ENCODE peak calls at places on chromosomes 3 and 15, in seven cellular contexts. Z, B, M, F, L, H and N are unnamed samples. For H3K4me1, the result is how much of the 10 kb centered on the place peaks cover.

GRCh38 chr15:91040851-91041250 is 18.5 kb upstream of the VPS33B start:
- DNase-seq in F (no peak), L (no peak), H (no peak), M (no peak), Z (no peak), B (no peak), N (no peak)

GRCh38 chr3:120139140-120139539 is 44.9 kb upstream of the GSK3B start:
- DNase-seq in M (no peak), H (no peak), Z (no peak), F (no peak), L (no peak), B (no peak), N (no peak)

GRCh38 chr3:151770941-151771340 is 37.2 kb downstream of the AADACL2 start:
- DNase-seq in L (peak), H (peak), Z (peak), M (peak), B (no peak), F (peak), N (no peak)

GRCh38 chr3:160003520-160004128 is 15.0 kb downstream of the IL12A start:
- DNase-seq in H (peak), F (no peak), L (peak), B (peak), Z (peak), M (no peak), N (peak)

GRCh38 chr15:25930931-25931330 is 67.8 kb upstream of the ATP10A start:
- DNase-seq in M (no peak), H (no peak), Z (no peak), F (no peak), B (no peak), L (no peak), N (no peak)

GRCh38 chr15:81480645-81481053 is 106.6 kb upstream of the TMC3 start:
- DNase-seq in Z (peak), B (peak), M (no peak), F (peak), H (no peak), L (no peak), N (peak)

GRCh38 chr15:78055923-78056713 is 21.4 kb downstream of the TBC1D2B start:
- DNase-seq in F (no peak), M (no peak), B (no peak), H (peak), L (no peak), Z (peak), N (no peak)

GRCh38 chr3:28667646-28668376 is 319.2 kb upstream of the AZI2 start:
- DNase-seq in F (peak), L (peak), B (peak), Z (peak), M (peak), H (peak), N (peak)

GRCh38 chr3:56219894-56220805 is 248.1 kb downstream of the ERC2 start:
- DNase-seq in M (no peak), F (no peak), H (no peak), B (no peak), L (no peak), Z (no peak), N (no peak)

GRCh38 chr3:115834068-115834467 is 210.8 kb downstream of the GAP43 start:
- DNase-seq in M (no peak), L (no peak), H (no peak), B (peak), F (no peak), Z (no peak), N (peak)

GRCh38 chr15:96497951-96498350 is 167.5 kb downstream of the NR2F2 start:
- DNase-seq in M (no peak), H (no peak), B (no peak), Z (no peak), L (no peak), F (no peak), N (no peak)

GRCh38 chr15:52392008-52392687 is 96.5 kb upstream of the MYO5C start:
- DNase-seq in L (no peak), Z (no peak), M (no peak), H (no peak), B (peak), F (no peak), N (peak)

GRCh38 chr3:72150634-72151412 is 365.9 kb upstream of the PROK2 start:
- DNase-seq in M (no peak), H (peak), F (no peak), B (no peak), L (no peak), Z (peak), N (no peak)

GRCh38 chr15:76945494-76945893 is 13.9 kb downstream of the RCN2 start:
- DNase-seq in Z (no peak), H (no peak), F (no peak), L (no peak), B (peak), M (no peak), N (no peak)

GRCh38 chr3:151085889-151086483 is 522 bp downstream of the MED12L start:
- DNase-seq in F (no peak), B (no peak), H (peak), Z (peak), L (peak), M (peak), N (no peak)

GRCh38 chr3:44058022-44058867 is 183.4 kb upstream of the TOPAZ1 start:
- DNase-seq in B (peak), F (no peak), Z (no peak), M (no peak), H (no peak), L (no peak), N (peak)

GRCh38 chr3:52245322-52246263 is at the start of gene PPM1M:
- DNase-seq in M (peak), F (peak), Z (peak), H (peak), B (peak), L (peak), N (peak)

GRCh38 chr15:90062023-90062728 is 40.1 kb downstream of the IDH2 start:
- DNase-seq in M (peak), Z (peak), L (peak), F (peak), B (no peak), H (no peak), N (peak)

GRCh38 chr3:170961616-170962400 is 53.4 kb upstream of the EIF5A2 start:
- DNase-seq in F (no peak), L (no peak), B (peak), Z (peak), H (no peak), M (no peak), N (peak)

GRCh38 chr3:128491071-128491899 is 1.7 kb downstream of the GATA2 start:
- DNase-seq in L (no peak), B (no peak), H (no peak), F (peak), M (no peak), Z (no peak), N (peak)

GRCh38 chr3:98914210-98915080 is 12.9 kb upstream of the DCBLD2 start:
- DNase-seq in B (no peak), Z (no peak), H (peak), M (no peak), F (no peak), L (no peak), N (no peak)

DNA sequence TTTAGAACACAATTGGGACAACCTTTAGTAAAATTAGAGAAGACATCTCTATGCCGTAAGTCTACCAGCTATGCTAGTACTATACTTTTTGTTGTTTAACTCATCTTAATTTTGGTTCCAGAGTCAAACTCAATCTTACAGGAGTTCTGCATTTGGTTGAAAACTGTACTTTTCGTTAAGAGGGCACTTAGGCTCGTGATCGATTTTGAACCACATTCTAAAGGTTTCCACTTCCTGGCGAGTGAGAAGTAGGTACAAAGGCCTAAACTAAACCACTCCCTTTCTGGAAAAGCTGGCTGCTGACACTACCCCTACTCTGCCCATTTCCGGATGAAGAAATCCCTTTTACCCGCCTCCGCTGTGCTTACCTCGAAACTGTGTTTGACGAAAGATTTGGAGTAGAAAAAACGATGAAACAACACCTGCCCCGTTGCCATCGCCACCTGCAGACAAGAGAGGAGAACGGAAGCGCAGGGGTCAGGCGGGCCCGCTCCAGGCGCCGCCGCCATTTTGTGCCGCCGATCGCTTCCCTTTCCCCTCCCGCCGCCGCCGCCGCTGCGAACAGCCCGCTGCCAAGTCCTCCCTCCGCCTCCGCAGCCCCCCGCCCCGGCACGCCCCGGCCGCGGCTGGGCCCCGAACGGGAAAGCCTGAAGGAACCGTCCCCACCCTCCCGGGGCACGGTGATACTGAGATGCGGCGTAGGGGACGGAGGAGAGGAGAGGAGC is 748 bp downstream of the CCNL1 start:
- DNase-seq in L (peak), Z (peak), H (peak), F (peak), B (peak), M (peak), N (peak)
- TF ChIP-seq CTCF in L (peak), Z (no peak), H (no peak), F (no peak), B (no peak), M (no peak), N (peak)

DNA sequence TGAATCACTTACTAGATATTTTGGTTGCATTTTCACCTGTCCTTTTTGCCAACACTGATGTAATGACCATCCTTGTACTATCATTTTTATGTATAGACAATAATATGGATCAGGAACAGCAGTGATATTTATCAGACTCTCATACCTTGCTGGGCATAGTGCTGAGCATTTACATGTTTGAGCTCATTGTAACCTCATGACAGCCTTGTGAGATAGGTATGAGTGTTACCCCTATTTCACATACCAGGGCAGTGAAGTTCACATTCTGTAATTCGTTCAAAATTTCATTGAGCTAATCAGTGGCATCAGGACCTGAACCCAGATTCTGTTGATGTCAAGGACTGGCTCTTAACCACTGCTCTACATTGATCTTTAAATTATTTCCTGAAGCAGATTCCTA is 221.5 kb upstream of the TBL1XR1 start:
- DNase-seq in M (no peak), B (no peak), Z (no peak), F (no peak), L (no peak), H (no peak), N (no peak)
- H3K4me1 ChIP-seq in M (under half), B (under half), Z (under half), F (under half), L (under half), H (under half), N (under half)

GRCh38 chr3:50605901-50606326 is 5.7 kb downstream of the CISH start:
- DNase-seq in B (no peak), H (peak), Z (no peak), M (no peak), F (no peak), L (peak), N (no peak)

GRCh38 chr3:50606596-50606995 is 5.0 kb downstream of the CISH start:
- DNase-seq in L (peak), B (no peak), F (no peak), M (no peak), H (no peak), Z (no peak), N (no peak)

GRCh38 chr3:50609071-50609742 is 2.4 kb downstream of the CISH start:
- DNase-seq in H (no peak), Z (no peak), L (no peak), F (no peak), B (no peak), M (no peak), N (no peak)

GRCh38 chr3:50608278-50608677 is 3.3 kb downstream of the CISH start:
- DNase-seq in Z (no peak), B (no peak), M (no peak), H (no peak), F (no peak), L (no peak), N (no peak)

GRCh38 chr3:50607271-50608091 is 4.1 kb downstream of the CISH start:
- DNase-seq in F (no peak), L (peak), H (peak), B (no peak), Z (no peak), M (no peak), N (no peak)
- H3K27ac ChIP-seq in F (no peak), L (peak), H (no peak), B (no peak), Z (no peak), M (no peak), N (no peak)

DNA sequence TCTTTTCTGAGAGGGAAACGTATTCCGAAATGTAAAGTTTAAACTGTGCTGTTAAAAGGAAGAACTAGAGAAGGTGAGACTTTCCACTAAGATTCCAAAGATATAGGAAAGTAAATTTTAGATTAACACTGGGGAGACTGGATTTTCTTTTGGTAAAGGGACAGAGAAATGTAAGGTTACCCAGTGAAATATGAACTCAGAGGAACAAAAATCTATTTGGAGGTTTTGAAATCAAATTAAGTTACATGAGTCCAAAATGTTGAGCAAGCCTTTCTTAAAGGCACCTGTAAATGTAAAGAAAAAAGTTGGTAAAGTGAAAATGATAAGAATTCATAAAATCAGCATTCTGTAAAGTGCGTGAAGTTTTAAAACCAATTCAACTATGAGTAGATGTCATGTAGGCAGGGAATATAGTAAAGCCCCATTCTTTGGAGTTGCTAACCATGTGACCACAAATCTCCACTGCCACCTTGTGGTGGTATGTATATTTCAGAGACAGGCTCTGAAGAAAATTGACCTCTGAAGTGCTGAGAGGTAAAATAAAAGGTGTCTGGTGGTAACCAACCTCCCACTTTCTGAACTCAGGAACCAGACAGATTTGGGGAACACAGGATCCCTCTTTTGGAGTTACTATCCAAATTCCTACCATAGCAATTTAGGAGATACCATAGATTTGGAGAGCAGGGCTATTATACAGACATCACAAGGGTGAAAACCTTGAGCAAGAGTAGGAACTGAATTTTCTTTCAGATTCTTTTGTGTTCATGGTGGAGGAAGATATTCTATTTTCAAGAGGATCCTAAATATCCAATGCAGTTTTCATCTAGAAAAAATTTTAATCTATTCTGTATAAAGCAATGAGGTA is 215.3 kb downstream of the ROBO2 start:
- DNase-seq in L (no peak), M (peak), F (peak), Z (peak), H (no peak), B (peak), N (peak)
- TF ChIP-seq CTCF in L (peak), M (peak), F (peak), Z (peak), H (peak), B (peak), N (peak)

GRCh38 chr3:191260431-191261303 is 61.6 kb downstream of the OSTN start:
- DNase-seq in F (no peak), M (no peak), H (no peak), B (no peak), L (no peak), Z (no peak), N (no peak)
- H3K4me1 ChIP-seq in F (under half), M (under half), H (under half), B (under half), L (under half), Z (under half), N (under half)

DNA sequence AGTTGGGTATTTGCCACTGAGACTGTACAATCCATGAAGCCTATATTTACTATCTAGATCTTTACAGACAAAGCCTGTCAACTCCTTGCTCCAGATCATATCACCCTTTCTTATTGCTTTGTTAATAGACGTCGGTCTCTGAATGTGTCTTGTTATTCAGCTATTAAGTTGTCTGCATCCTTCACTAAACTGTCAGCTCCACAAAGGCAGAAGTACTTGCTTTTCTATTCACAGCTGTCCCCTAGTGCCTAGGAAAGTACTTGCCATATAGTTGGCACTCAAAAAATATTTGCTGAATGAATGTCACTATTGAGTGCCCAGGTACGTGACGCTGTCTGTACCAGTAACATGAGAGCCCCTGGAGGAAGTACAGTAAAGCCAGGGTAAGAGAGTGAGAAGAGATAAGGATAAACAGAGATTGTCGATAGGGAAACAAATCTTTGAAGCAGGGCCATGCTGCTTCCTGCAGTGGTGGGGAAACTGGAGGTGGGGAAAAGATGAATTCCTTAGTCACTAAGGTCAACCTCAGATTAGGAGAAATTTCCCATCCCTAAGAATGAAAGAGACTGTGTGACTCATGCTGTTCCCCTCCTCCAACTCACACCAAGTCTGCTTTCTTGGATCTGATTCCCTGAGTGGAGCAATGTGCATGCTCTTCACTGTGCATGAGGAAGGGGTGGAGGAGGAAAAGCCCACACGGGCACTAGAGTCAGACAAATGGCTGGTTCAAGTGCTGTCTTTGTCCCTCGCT is 36.3 kb downstream of the PRICKLE2 start:
- DNase-seq in B (peak), F (peak), H (no peak), Z (no peak), M (peak), L (no peak), N (peak)
- H3K27ac ChIP-seq in B (peak), F (peak), H (no peak), Z (peak), M (no peak), L (peak), N (no peak)

GRCh38 chr3:39540162-39540921 is 72.9 kb downstream of the MOBP start:
- DNase-seq in F (no peak), H (no peak), B (no peak), L (no peak), M (no peak), Z (no peak), N (no peak)

GRCh38 chr3:39542588-39542988 is 75.1 kb downstream of the MOBP start:
- DNase-seq in F (no peak), M (no peak), B (no peak), Z (no peak), H (no peak), L (no peak), N (no peak)

GRCh38 chr3:39541442-39541841 is 74.0 kb downstream of the MOBP start:
- DNase-seq in H (no peak), L (no peak), Z (no peak), B (no peak), F (no peak), M (no peak), N (no peak)

GRCh38 chr3:39541917-39542329 is 74.4 kb downstream of the MOBP start:
- DNase-seq in H (no peak), B (peak), Z (no peak), F (no peak), L (no peak), M (no peak), N (peak)
- TF ChIP-seq CTCF in H (peak), B (peak), Z (peak), F (peak), L (peak), M (no peak), N (peak)

DNA sequence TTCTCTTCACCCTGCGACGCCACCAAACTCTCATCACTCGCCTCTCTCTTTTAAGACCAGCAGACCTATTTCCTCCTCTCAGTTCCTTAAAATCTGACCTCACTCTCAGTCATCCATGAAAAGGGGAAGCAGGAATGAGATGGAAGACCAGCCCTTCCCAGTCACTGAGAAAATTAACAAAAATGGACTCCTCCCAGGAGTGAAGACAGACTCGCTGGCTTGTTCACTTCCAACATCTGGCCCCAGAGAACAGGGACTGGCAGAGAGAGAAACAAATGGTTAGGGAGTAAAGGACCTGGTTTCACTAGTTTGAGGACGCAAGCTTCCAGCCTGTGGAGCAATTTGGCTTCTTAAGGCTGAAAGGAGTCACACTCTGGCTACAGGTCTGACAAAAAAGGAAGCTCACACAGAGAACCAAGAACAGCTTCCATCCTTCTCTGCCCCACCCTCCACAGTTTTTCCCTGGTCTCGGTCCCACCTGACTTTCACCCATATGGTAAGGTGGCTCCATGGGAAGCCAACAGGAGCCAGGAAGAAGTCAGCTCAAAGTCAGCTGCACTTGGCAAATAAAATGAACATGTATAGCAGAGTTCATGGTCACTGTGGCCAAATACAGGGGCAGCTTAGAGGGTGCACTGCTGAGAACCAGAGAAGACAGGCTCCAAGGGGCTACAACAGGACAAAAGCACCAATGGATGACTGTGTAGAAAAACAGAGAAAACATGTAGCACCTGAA is 57.2 kb downstream of the ITGB5 start:
- DNase-seq in F (no peak), L (no peak), H (no peak), M (no peak), Z (no peak), B (no peak), N (no peak)
- H3K4me1 ChIP-seq in F (under half), L (under half), H (under half), M (under half), Z (under half), B (under half), N (under half)

DNA sequence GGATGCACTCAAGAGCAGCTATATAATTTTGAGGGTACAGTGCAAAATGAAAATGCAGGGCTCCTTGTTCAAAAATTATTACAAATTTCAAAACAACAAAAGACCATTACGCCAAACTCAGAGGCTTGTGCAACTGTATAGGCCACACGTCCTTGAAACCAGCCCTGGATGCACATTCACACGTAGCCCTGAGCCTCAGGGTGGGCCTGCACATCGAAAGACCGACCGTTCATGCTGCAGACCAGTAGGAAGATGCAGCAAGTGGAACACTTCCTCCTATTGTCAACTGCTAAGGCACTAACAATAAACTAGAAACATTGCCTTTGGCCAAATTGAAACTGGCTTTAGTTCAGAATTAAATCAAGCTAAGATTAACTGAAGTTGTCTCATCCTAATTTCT is 174.7 kb downstream of the SHOX2 start:
- DNase-seq in Z (no peak), B (no peak), H (no peak), F (no peak), M (no peak), L (no peak), N (no peak)
- H3K27ac ChIP-seq in Z (no peak), B (no peak), H (no peak), F (no peak), M (no peak), L (no peak), N (no peak)